ENCODE peak calls at places on chromosome 17, in nine cellular contexts. S, Q, Y, W, X, D, G, O and K are unnamed samples.

GRCh38 chr17:10875984-10876555 is 38.2 kb upstream of the PIRT start:
- DNase-seq in S (no peak), Q (peak), Y (no peak), W (no peak), X (peak), D (peak), G (peak), O (no peak), K (peak)

GRCh38 chr17:63694974-63695773 is 4.8 kb downstream of the LIMD2 start:
- DNase-seq in S (no peak), Q (no peak), Y (no peak), W (no peak), X (no peak), D (no peak), G (no peak), O (no peak), K (no peak)

GRCh38 chr17:64164592-64165285 is 34.8 kb upstream of the ERN1 start:
- DNase-seq in S (no peak), Q (no peak), Y (no peak), W (no peak), X (no peak), D (no peak), G (no peak), O (no peak), K (peak)

GRCh38 chr17:69857412-69857835 is 217.6 kb upstream of the KCNJ16 start:
- DNase-seq in S (no peak), Q (peak), Y (peak), W (peak), X (peak), D (no peak), G (no peak), O (no peak), K (peak)

GRCh38 chr17:7203391-7203790 is 16.2 kb downstream of the DLG4 start:
- DNase-seq in S (no peak), Q (no peak), Y (no peak), W (no peak), X (no peak), D (no peak), G (no peak), O (no peak), K (no peak)

GRCh38 chr17:39606434-39607056 is 1.2 kb downstream of the NEUROD2 start:
- DNase-seq in S (no peak), Q (no peak), Y (no peak), W (no peak), X (no peak), D (no peak), G (no peak), O (no peak), K (no peak)

GRCh38 chr17:38743556-38744171 is 4.5 kb downstream of the PCGF2 start:
- DNase-seq in S (no peak), Q (no peak), Y (no peak), W (no peak), X (no peak), D (no peak), G (no peak), O (no peak), K (no peak)

GRCh38 chr17:5485270-5486205 is at the start of gene DERL2:
- DNase-seq in S (no peak), Q (peak), Y (no peak), W (peak), X (no peak), D (no peak), G (no peak), O (no peak), K (peak)

GRCh38 chr17:47899643-47900042 is 3.6 kb downstream of the SP2 start:
- DNase-seq in S (no peak), Q (no peak), Y (no peak), W (no peak), X (no peak), D (no peak), G (no peak), O (no peak), K (no peak)

GRCh38 chr17:79626156-79626890 is 15.5 kb upstream of the RBFOX3 start:
- DNase-seq in S (no peak), Q (no peak), Y (no peak), W (no peak), X (no peak), D (no peak), G (no peak), O (no peak), K (no peak)

GRCh38 chr17:50693041-50693682 is 14.6 kb downstream of the ANKRD40 start:
- DNase-seq in S (no peak), Q (peak), Y (no peak), W (no peak), X (peak), D (no peak), G (no peak), O (no peak), K (peak)

GRCh38 chr17:81309859-81310839 is 15.0 kb upstream of the SLC38A10 start:
- DNase-seq in S (no peak), Q (no peak), Y (no peak), W (no peak), X (no peak), D (no peak), G (no peak), O (no peak), K (no peak)

GRCh38 chr17:75707096-75707720 is 14.1 kb upstream of the ITGB4 start:
- DNase-seq in S (no peak), Q (no peak), Y (no peak), W (no peak), X (peak), D (peak), G (peak), O (no peak), K (peak)

GRCh38 chr17:66167189-66167815 is 24.6 kb downstream of the CEP112 start:
- DNase-seq in S (no peak), Q (no peak), Y (no peak), W (no peak), X (no peak), D (no peak), G (no peak), O (no peak), K (no peak)

GRCh38 chr17:79581306-79581932 is 29.4 kb downstream of the RBFOX3 start:
- DNase-seq in S (no peak), Q (no peak), Y (no peak), W (no peak), X (no peak), D (no peak), G (no peak), O (no peak), K (no peak)

GRCh38 chr17:62627904-62628603 is 584 bp downstream of the MRC2 start:
- DNase-seq in S (no peak), Q (peak), Y (no peak), W (peak), X (peak), D (peak), G (peak), O (no peak), K (peak)

GRCh38 chr17:53628011-53628410 is 194.7 kb upstream of the KIF2B start:
- DNase-seq in S (no peak), Q (peak), Y (peak), W (peak), X (peak), D (no peak), G (no peak), O (no peak), K (peak)

GRCh38 chr17:82400830-82401229 is 17.3 kb upstream of the HEXD start:
- DNase-seq in S (no peak), Q (no peak), Y (no peak), W (no peak), X (no peak), D (peak), G (peak), O (peak), K (no peak)

GRCh38 chr17:65533855-65534457 is 27.5 kb downstream of the AXIN2 start:
- DNase-seq in S (no peak), Q (no peak), Y (no peak), W (no peak), X (no peak), D (no peak), G (no peak), O (no peak), K (no peak)